ENCODE peak calls at places on chromosomes 5 and 9, in four cellular contexts. One of them, this sample, is unnamed.

GRCh38 chr5:126364206-126364902 is 58.9 kb upstream of the GRAMD2B start:
- ATAC-seq in gastroesophageal sphincter: no peak
- ATAC-seq in left lung: no peak
- ATAC-seq in central memory CD8-positive, alpha-beta T cell: no peak
- ATAC-seq in this sample: no peak

GRCh38 chr9:21559402-21560280 is 77.5 kb upstream of the IFNE start:
- ATAC-seq in gastroesophageal sphincter: peak
- ATAC-seq in left lung: peak
- ATAC-seq in central memory CD8-positive, alpha-beta T cell: peak
- ATAC-seq in this sample: peak

GRCh38 chr5:81006955-81007636 is 46.9 kb downstream of the RASGRF2 start:
- ATAC-seq in gastroesophageal sphincter: no peak
- ATAC-seq in left lung: no peak
- ATAC-seq in central memory CD8-positive, alpha-beta T cell: peak
- ATAC-seq in this sample: no peak

GRCh38 chr9:132312873-132313272 is 41.9 kb downstream of the SETX start:
- ATAC-seq in gastroesophageal sphincter: no peak
- ATAC-seq in left lung: no peak
- ATAC-seq in central memory CD8-positive, alpha-beta T cell: no peak
- ATAC-seq in this sample: no peak

GRCh38 chr5:41508186-41508585 is 2.2 kb downstream of the PLCXD3 start:
- ATAC-seq in gastroesophageal sphincter: no peak
- ATAC-seq in left lung: no peak
- ATAC-seq in central memory CD8-positive, alpha-beta T cell: no peak
- ATAC-seq in this sample: no peak

GRCh38 chr9:107363511-107364182 is 80.6 kb downstream of the RAD23B start:
- ATAC-seq in gastroesophageal sphincter: no peak
- ATAC-seq in left lung: no peak
- ATAC-seq in central memory CD8-positive, alpha-beta T cell: no peak
- ATAC-seq in this sample: no peak

GRCh38 chr5:104184264-104184663 is 621.7 kb upstream of the NUDT12 start:
- ATAC-seq in gastroesophageal sphincter: no peak
- ATAC-seq in left lung: no peak
- ATAC-seq in central memory CD8-positive, alpha-beta T cell: no peak
- ATAC-seq in this sample: no peak

GRCh38 chr9:130370226-130370625 is 74.5 kb upstream of the ASS1 start:
- ATAC-seq in gastroesophageal sphincter: no peak
- ATAC-seq in left lung: no peak
- ATAC-seq in central memory CD8-positive, alpha-beta T cell: no peak
- ATAC-seq in this sample: no peak

This sample was measured in esophagus mucosa.